ENCODE peak calls at places on chromosomes 4 and X, in five cellular contexts. D is adipocyte, A is fibroblast of lung, Y is mesenchymal stem cell, C is astrocyte. E is an unnamed sample.

GRCh38 chr4:30920043-30920442 is 199.9 kb downstream of the PCDH7 start:
- DNase-seq in D (no peak), A (no peak), Y (peak), C (no peak), E (no peak)

GRCh38 chr4:141079393-141079930 is 53.8 kb downstream of the RNF150 start:
- DNase-seq in D (no peak), A (no peak), Y (no peak), C (no peak), E (no peak)

GRCh38 chrX:40371376-40371775 is 209.4 kb upstream of the ATP6AP2 start:
- DNase-seq in D (no peak), A (no peak), Y (no peak), C (no peak), E (no peak)

GRCh38 chrX:116009871-116010710 is 160.5 kb upstream of the AGTR2 start:
- DNase-seq in D (peak), A (no peak), Y (no peak), C (no peak), E (no peak)

GRCh38 chrX:55716937-55717336 is 612 bp upstream of the RRAGB start:
- DNase-seq in D (no peak), A (no peak), Y (no peak), C (no peak), E (no peak)

GRCh38 chr4:186032259-186032658 is 36.7 kb upstream of the TLR3 start:
- DNase-seq in D (peak), A (peak), Y (no peak), C (no peak), E (no peak)

GRCh38 chr4:15738877-15739276 is 36.0 kb downstream of the BST1 start:
- DNase-seq in D (peak), A (peak), Y (no peak), C (peak), E (no peak)

GRCh38 chr4:182216005-182216404 is 27.2 kb upstream of the TENM3 start:
- DNase-seq in D (no peak), A (peak), Y (no peak), C (peak), E (no peak)

GRCh38 chr4:76630748-76631147 is 195.7 kb downstream of the SHROOM3 start:
- DNase-seq in D (no peak), A (peak), Y (peak), C (peak), E (no peak)

GRCh38 chr4:128846063-128846462 is 36.6 kb downstream of the JADE1 start:
- DNase-seq in D (no peak), A (no peak), Y (no peak), C (no peak), E (no peak)

GRCh38 chr4:155025762-155026457 is 182.5 kb upstream of the NPY2R start:
- DNase-seq in D (no peak), A (peak), Y (no peak), C (peak), E (no peak)

GRCh38 chrX:3743821-3744439 is 30.5 kb upstream of the PRKX start:
- DNase-seq in D (no peak), A (no peak), Y (peak), C (no peak), E (no peak)

GRCh38 chr4:86809809-86810208 is 39.4 kb downstream of the SLC10A6 start:
- DNase-seq in D (no peak), A (no peak), Y (no peak), C (no peak), E (no peak)

GRCh38 chr4:20394471-20394870 is 142.8 kb downstream of the SLIT2 start:
- DNase-seq in D (no peak), A (no peak), Y (no peak), C (no peak), E (no peak)

GRCh38 chr4:168678751-168679366 is 182.0 kb downstream of the PALLD start:
- DNase-seq in D (no peak), A (no peak), Y (no peak), C (no peak), E (no peak)

GRCh38 chr4:127126718-127127117 is 506.0 kb upstream of the INTU start:
- DNase-seq in D (no peak), A (no peak), Y (peak), C (no peak), E (no peak)

GRCh38 chrX:41333744-41333993 is 293 bp upstream of the DDX3X start:
- DNase-seq in D (peak), A (peak), Y (peak), C (peak), E (no peak)

GRCh38 chrX:2342878-2343277 is 157.9 kb downstream of the DHRSX start:
- DNase-seq in D (peak), A (peak), Y (peak), C (peak), E (no peak)

GRCh38 chr4:158094413-158095110 is 78.3 kb downstream of the GASK1B start:
- DNase-seq in D (peak), A (peak), Y (no peak), C (peak), E (peak)

GRCh38 chr4:176638992-176639391 is 153.7 kb downstream of the VEGFC start:
- DNase-seq in D (no peak), A (no peak), Y (peak), C (no peak), E (no peak)

GRCh38 chrX:155389634-155390033 is 7.7 kb downstream of the F8A2 start:
- DNase-seq in D (no peak), A (no peak), Y (no peak), C (no peak), E (no peak)

GRCh38 chrX:48761674-48762471 is at the start of gene GLOD5:
- DNase-seq in D (peak), A (peak), Y (peak), C (no peak), E (peak)

GRCh38 chr4:113998026-113998425 is 18.6 kb upstream of the ARSJ start:
- DNase-seq in D (no peak), A (no peak), Y (no peak), C (no peak), E (no peak)

GRCh38 chr4:112377127-112377635 is 80.0 kb downstream of the ALPK1 start:
- DNase-seq in D (no peak), A (no peak), Y (no peak), C (no peak), E (no peak)

GRCh38 chr4:145097821-145098674 is at the start of the genes ABCE1 and ANAPC10:
- DNase-seq in D (peak), A (peak), Y (peak), C (peak), E (peak)

GRCh38 chr4:145097331-145097820 is 620 bp downstream of the ANAPC10 start:
- DNase-seq in D (no peak), A (no peak), Y (no peak), C (no peak), E (no peak)

GRCh38 chr4:145101091-145101490 is 3.0 kb downstream of the ABCE1 start:
- DNase-seq in D (peak), A (no peak), Y (no peak), C (no peak), E (no peak)

GRCh38 chr4:145098675-145099037 is 545 bp downstream of the ABCE1 start:
- DNase-seq in D (peak), A (peak), Y (peak), C (peak), E (no peak)

DNA sequence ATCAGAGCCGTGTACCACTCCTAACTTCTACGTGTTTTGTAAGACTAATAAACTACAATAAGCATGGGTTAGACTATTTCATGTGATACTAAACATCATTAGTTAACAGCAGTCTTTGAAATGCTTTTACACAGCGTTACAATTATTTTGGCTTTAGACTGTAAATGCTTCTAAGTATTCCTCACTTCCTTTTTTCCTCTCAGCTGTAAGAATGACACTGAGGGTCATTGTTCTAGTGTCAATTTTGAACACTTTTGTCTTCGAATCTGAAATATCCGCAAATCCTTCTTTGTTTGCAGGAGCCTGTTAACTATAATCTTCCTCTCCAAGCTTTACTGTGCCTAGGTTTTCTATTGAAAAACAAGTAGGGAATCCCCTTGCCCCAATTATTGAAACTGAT is 1.5 kb downstream of the ABCE1 start:
- DNase-seq in D (peak), A (peak), Y (no peak), C (peak), E (no peak)
- H3K9ac ChIP-seq in D (peak), A (no peak), Y (peak), C (peak), E (peak)

GRCh38 chr4:174910271-174910670 is 7.9 kb upstream of the ADAM29 start:
- DNase-seq in D (no peak), A (no peak), Y (no peak), C (no peak), E (no peak)
- H3K9ac ChIP-seq in D (no peak), A (no peak), Y (no peak), C (no peak), E (no peak)

DNA sequence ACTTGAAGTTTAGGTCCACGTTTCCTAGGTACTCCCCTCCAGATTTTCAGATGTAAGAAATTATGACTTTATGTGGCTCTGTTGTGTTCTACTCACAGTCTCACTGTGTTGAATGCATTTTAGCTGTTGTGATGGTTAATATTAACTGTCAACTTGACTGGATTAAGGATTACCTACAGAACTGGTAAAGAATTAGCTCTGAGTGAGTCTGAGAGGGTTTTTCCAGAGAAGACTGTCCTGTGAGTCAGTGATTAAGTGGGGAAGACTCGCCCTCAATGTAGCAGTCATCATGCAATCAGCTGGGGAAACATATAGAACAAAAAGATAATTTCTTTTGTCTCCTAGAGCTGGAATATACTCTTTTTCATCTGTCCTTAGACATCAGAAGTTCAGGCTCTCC is 493.4 kb downstream of the ACTRT1 start:
- DNase-seq in D (no peak), A (no peak), Y (no peak), C (no peak), E (no peak)
- H3K9ac ChIP-seq in D (no peak), A (no peak), Y (no peak), C (no peak), E (no peak)

DNA sequence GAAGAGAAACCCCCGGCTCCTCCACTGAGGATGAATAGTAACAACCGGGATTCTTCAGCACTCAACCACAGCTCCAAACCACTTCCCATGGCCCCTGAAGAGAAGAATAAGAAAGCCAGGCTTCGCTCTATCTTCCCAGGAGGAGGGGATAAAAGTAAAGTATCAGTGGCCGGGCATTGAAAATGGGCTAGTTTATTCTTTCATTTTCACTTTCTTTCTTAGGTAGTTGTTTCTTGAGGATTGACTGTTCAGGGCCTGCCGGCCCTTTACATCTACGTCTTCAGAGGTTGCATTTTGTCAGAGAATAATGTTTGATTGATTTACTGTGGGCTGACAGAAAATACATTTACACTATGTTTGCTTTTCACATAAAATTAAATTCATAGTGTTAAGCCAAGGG is 27.1 kb downstream of the PAK3 start:
- DNase-seq in D (no peak), A (no peak), Y (no peak), C (no peak), E (no peak)
- H3K9ac ChIP-seq in D (no peak), A (no peak), Y (no peak), C (no peak), E (no peak)

DNA sequence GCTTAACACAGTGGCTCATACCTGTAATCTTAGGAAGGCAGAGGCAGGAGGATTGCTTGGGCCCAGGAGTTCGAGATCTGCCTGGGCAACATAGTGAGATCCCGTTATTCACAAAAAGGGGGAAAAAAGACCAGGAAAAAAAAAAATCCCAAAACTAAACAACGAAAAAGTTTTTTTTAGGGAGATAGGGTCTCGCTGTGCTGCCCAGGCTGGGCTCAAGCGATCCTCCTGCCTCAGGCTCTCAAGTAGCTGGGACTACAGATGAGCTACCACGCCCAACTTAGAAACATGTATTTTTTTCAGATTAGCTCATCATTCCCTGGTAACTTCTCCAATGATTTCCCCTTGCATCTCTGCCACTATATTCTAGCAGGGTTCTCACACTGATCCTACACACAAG is 24.3 kb upstream of the IRAK1 start:
- DNase-seq in D (no peak), A (no peak), Y (no peak), C (no peak), E (no peak)
- H3K9ac ChIP-seq in D (no peak), A (no peak), Y (peak), C (no peak), E (no peak)

E was measured in keratinocyte.